ENCODE peak calls at places on chromosomes 11 and 22, in ten cellular contexts. One of them, this sample, is unnamed.

GRCh38 chr22:43520632-43521039 is 108.8 kb downstream of the MPPED1 start:
- DNase-seq in fibroblast of lung: no peak
- DNase-seq in AG04450: no peak
- DNase-seq in ascending aorta: no peak
- DNase-seq in fibroblast of the aortic adventitia: no peak
- DNase-seq in Caco-2: no peak
- DNase-seq in right lobe of liver: no peak
- DNase-seq in A549: no peak
- DNase-seq in CD4-positive, CD25-positive, alpha-beta regulatory T cell: peak; percentile 10
- DNase-seq in HFF-Myc: no peak
- DNase-seq in this sample: no peak

GRCh38 chr22:47839586-47840245 is 1077.3 kb downstream of the TBC1D22A start:
- DNase-seq in fibroblast of lung: peak; percentile 6
- DNase-seq in AG04450: no peak
- DNase-seq in ascending aorta: no peak
- DNase-seq in fibroblast of the aortic adventitia: no peak
- DNase-seq in Caco-2: no peak
- DNase-seq in right lobe of liver: no peak
- DNase-seq in A549: no peak
- DNase-seq in CD4-positive, CD25-positive, alpha-beta regulatory T cell: no peak
- DNase-seq in HFF-Myc: no peak
- DNase-seq in this sample: no peak

GRCh38 chr11:64767344-64768299 is 7.8 kb upstream of the PYGM start:
- DNase-seq in fibroblast of lung: peak; percentile 54
- DNase-seq in AG04450: no peak
- DNase-seq in ascending aorta: peak; percentile 91
- DNase-seq in fibroblast of the aortic adventitia: peak; percentile 73
- DNase-seq in Caco-2: peak; percentile 76
- DNase-seq in right lobe of liver: no peak
- DNase-seq in A549: no peak
- DNase-seq in CD4-positive, CD25-positive, alpha-beta regulatory T cell: peak; percentile 87
- DNase-seq in HFF-Myc: no peak
- DNase-seq in this sample: peak; percentile 82

GRCh38 chr22:46457502-46458488 is 79.6 kb downstream of the CELSR1 start:
- DNase-seq in fibroblast of lung: no peak
- DNase-seq in AG04450: no peak
- DNase-seq in ascending aorta: no peak
- DNase-seq in fibroblast of the aortic adventitia: no peak
- DNase-seq in Caco-2: peak; percentile 49
- DNase-seq in right lobe of liver: no peak
- DNase-seq in A549: no peak
- DNase-seq in CD4-positive, CD25-positive, alpha-beta regulatory T cell: no peak
- DNase-seq in HFF-Myc: no peak
- DNase-seq in this sample: no peak

GRCh38 chr11:102762414-102762813 is 18.0 kb downstream of the MMP10 start:
- DNase-seq in fibroblast of lung: peak; percentile 28
- DNase-seq in AG04450: no peak
- DNase-seq in ascending aorta: no peak
- DNase-seq in fibroblast of the aortic adventitia: peak; percentile 69
- DNase-seq in Caco-2: no peak
- DNase-seq in right lobe of liver: no peak
- DNase-seq in A549: no peak
- DNase-seq in CD4-positive, CD25-positive, alpha-beta regulatory T cell: no peak
- DNase-seq in HFF-Myc: no peak
- DNase-seq in this sample: no peak

GRCh38 chr11:74397531-74398243 is 546 bp downstream of the PGM2L1 start:
- DNase-seq in fibroblast of lung: no peak
- DNase-seq in AG04450: no peak
- DNase-seq in ascending aorta: peak; percentile 69
- DNase-seq in fibroblast of the aortic adventitia: no peak
- DNase-seq in Caco-2: no peak
- DNase-seq in right lobe of liver: peak; percentile 66
- DNase-seq in A549: peak; percentile 86
- DNase-seq in CD4-positive, CD25-positive, alpha-beta regulatory T cell: peak; percentile 82
- DNase-seq in HFF-Myc: no peak
- DNase-seq in this sample: peak; percentile 87

GRCh38 chr11:19912206-19913118 is 199.8 kb downstream of the NAV2 start:
- DNase-seq in fibroblast of lung: peak; percentile 55
- DNase-seq in AG04450: no peak
- DNase-seq in ascending aorta: no peak
- DNase-seq in fibroblast of the aortic adventitia: no peak
- DNase-seq in Caco-2: no peak
- DNase-seq in right lobe of liver: no peak
- DNase-seq in A549: no peak
- DNase-seq in CD4-positive, CD25-positive, alpha-beta regulatory T cell: no peak
- DNase-seq in HFF-Myc: no peak
- DNase-seq in this sample: no peak

GRCh38 chr11:8021920-8022319 is 34.8 kb downstream of the EIF3F start:
- DNase-seq in fibroblast of lung: no peak
- DNase-seq in AG04450: no peak
- DNase-seq in ascending aorta: no peak
- DNase-seq in fibroblast of the aortic adventitia: no peak
- DNase-seq in Caco-2: no peak
- DNase-seq in right lobe of liver: no peak
- DNase-seq in A549: no peak
- DNase-seq in CD4-positive, CD25-positive, alpha-beta regulatory T cell: no peak
- DNase-seq in HFF-Myc: no peak
- DNase-seq in this sample: no peak

GRCh38 chr11:44051171-44051570 is 3.4 kb downstream of the ACCSL start:
- DNase-seq in fibroblast of lung: no peak
- DNase-seq in AG04450: no peak
- DNase-seq in ascending aorta: peak; percentile 52
- DNase-seq in fibroblast of the aortic adventitia: no peak
- DNase-seq in Caco-2: no peak
- DNase-seq in right lobe of liver: no peak
- DNase-seq in A549: no peak
- DNase-seq in CD4-positive, CD25-positive, alpha-beta regulatory T cell: no peak
- DNase-seq in HFF-Myc: no peak
- DNase-seq in this sample: no peak
- H3K4me3 ChIP-seq in fibroblast of lung: no peak overlapping the region
- H3K4me3 ChIP-seq in AG04450: no peak overlapping the region
- H3K4me3 ChIP-seq in ascending aorta: no peak overlapping the region
- H3K4me3 ChIP-seq in fibroblast of the aortic adventitia: no peak overlapping the region
- H3K4me3 ChIP-seq in Caco-2: no peak overlapping the region
- H3K4me3 ChIP-seq in right lobe of liver: no peak overlapping the region
- H3K4me3 ChIP-seq in A549: no peak overlapping the region
- H3K4me3 ChIP-seq in CD4-positive, CD25-positive, alpha-beta regulatory T cell: no peak overlapping the region
- H3K4me3 ChIP-seq in HFF-Myc: no peak overlapping the region
- H3K4me3 ChIP-seq in this sample: no peak overlapping the region

GRCh38 chr22:26479792-26480610 is 3.6 kb downstream of the HPS4 start:
- DNase-seq in fibroblast of lung: no peak
- DNase-seq in AG04450: no peak
- DNase-seq in ascending aorta: no peak
- DNase-seq in fibroblast of the aortic adventitia: no peak
- DNase-seq in Caco-2: no peak
- DNase-seq in right lobe of liver: no peak
- DNase-seq in A549: no peak
- DNase-seq in CD4-positive, CD25-positive, alpha-beta regulatory T cell: peak; percentile 16
- DNase-seq in HFF-Myc: no peak
- DNase-seq in this sample: peak; percentile 47
- H3K4me3 ChIP-seq in fibroblast of lung: no peak overlapping the region
- H3K4me3 ChIP-seq in AG04450: no peak overlapping the region
- H3K4me3 ChIP-seq in ascending aorta: no peak overlapping the region
- H3K4me3 ChIP-seq in fibroblast of the aortic adventitia: no peak overlapping the region
- H3K4me3 ChIP-seq in Caco-2: no peak overlapping the region
- H3K4me3 ChIP-seq in right lobe of liver: no peak overlapping the region
- H3K4me3 ChIP-seq in A549: no peak overlapping the region
- H3K4me3 ChIP-seq in CD4-positive, CD25-positive, alpha-beta regulatory T cell: peak overlapping the region; percentile 67
- H3K4me3 ChIP-seq in HFF-Myc: peak overlapping the region; percentile 17
- H3K4me3 ChIP-seq in this sample: peak overlapping the region; percentile 50

GRCh38 chr11:44978961-44979331 is 28.3 kb upstream of the TP53I11 start:
- DNase-seq in fibroblast of lung: no peak
- DNase-seq in AG04450: no peak
- DNase-seq in ascending aorta: no peak
- DNase-seq in fibroblast of the aortic adventitia: no peak
- DNase-seq in Caco-2: no peak
- DNase-seq in right lobe of liver: peak; percentile 82
- DNase-seq in A549: peak; percentile 63
- DNase-seq in CD4-positive, CD25-positive, alpha-beta regulatory T cell: no peak
- DNase-seq in HFF-Myc: no peak
- DNase-seq in this sample: no peak
- H3K4me3 ChIP-seq in fibroblast of lung: no peak overlapping the region
- H3K4me3 ChIP-seq in AG04450: no peak overlapping the region
- H3K4me3 ChIP-seq in ascending aorta: no peak overlapping the region
- H3K4me3 ChIP-seq in fibroblast of the aortic adventitia: no peak overlapping the region
- H3K4me3 ChIP-seq in Caco-2: no peak overlapping the region
- H3K4me3 ChIP-seq in right lobe of liver: no peak overlapping the region
- H3K4me3 ChIP-seq in A549: no peak overlapping the region
- H3K4me3 ChIP-seq in CD4-positive, CD25-positive, alpha-beta regulatory T cell: no peak overlapping the region
- H3K4me3 ChIP-seq in HFF-Myc: no peak overlapping the region
- H3K4me3 ChIP-seq in this sample: no peak overlapping the region

GRCh38 chr22:19986410-19987341 is 29.9 kb downstream of the ARVCF start:
- DNase-seq in fibroblast of lung: peak; percentile 56
- DNase-seq in AG04450: peak; percentile 21
- DNase-seq in ascending aorta: peak; percentile 88
- DNase-seq in fibroblast of the aortic adventitia: peak; percentile 56
- DNase-seq in Caco-2: no peak
- DNase-seq in right lobe of liver: peak; percentile 82
- DNase-seq in A549: peak; percentile 70
- DNase-seq in CD4-positive, CD25-positive, alpha-beta regulatory T cell: peak; percentile 55
- DNase-seq in HFF-Myc: no peak
- DNase-seq in this sample: no peak

GRCh38 chr22:19988965-19989724 is 27.5 kb downstream of the ARVCF start:
- DNase-seq in fibroblast of lung: no peak
- DNase-seq in AG04450: no peak
- DNase-seq in ascending aorta: no peak
- DNase-seq in fibroblast of the aortic adventitia: no peak
- DNase-seq in Caco-2: no peak
- DNase-seq in right lobe of liver: peak; percentile 60
- DNase-seq in A549: no peak
- DNase-seq in CD4-positive, CD25-positive, alpha-beta regulatory T cell: no peak
- DNase-seq in HFF-Myc: no peak
- DNase-seq in this sample: no peak

GRCh38 chr22:19988331-19988808 is 28.3 kb downstream of the ARVCF start:
- DNase-seq in fibroblast of lung: no peak
- DNase-seq in AG04450: no peak
- DNase-seq in ascending aorta: no peak
- DNase-seq in fibroblast of the aortic adventitia: no peak
- DNase-seq in Caco-2: no peak
- DNase-seq in right lobe of liver: peak; percentile 51
- DNase-seq in A549: no peak
- DNase-seq in CD4-positive, CD25-positive, alpha-beta regulatory T cell: no peak
- DNase-seq in HFF-Myc: no peak
- DNase-seq in this sample: no peak

GRCh38 chr22:19986011-19986409 is 30.6 kb downstream of the ARVCF start:
- DNase-seq in fibroblast of lung: no peak
- DNase-seq in AG04450: no peak
- DNase-seq in ascending aorta: no peak
- DNase-seq in fibroblast of the aortic adventitia: no peak
- DNase-seq in Caco-2: no peak
- DNase-seq in right lobe of liver: peak; percentile 37
- DNase-seq in A549: no peak
- DNase-seq in CD4-positive, CD25-positive, alpha-beta regulatory T cell: no peak
- DNase-seq in HFF-Myc: no peak
- DNase-seq in this sample: no peak

GRCh38 chr22:19987394-19988306 is 29.0 kb downstream of the ARVCF start:
- DNase-seq in fibroblast of lung: no peak
- DNase-seq in AG04450: no peak
- DNase-seq in ascending aorta: no peak
- DNase-seq in fibroblast of the aortic adventitia: no peak
- DNase-seq in Caco-2: no peak
- DNase-seq in right lobe of liver: peak; percentile 53
- DNase-seq in A549: no peak
- DNase-seq in CD4-positive, CD25-positive, alpha-beta regulatory T cell: no peak
- DNase-seq in HFF-Myc: no peak
- DNase-seq in this sample: no peak
- H3K4me3 ChIP-seq in fibroblast of lung: no peak overlapping the region
- H3K4me3 ChIP-seq in AG04450: no peak overlapping the region
- H3K4me3 ChIP-seq in ascending aorta: peak overlapping the region; percentile 70
- H3K4me3 ChIP-seq in fibroblast of the aortic adventitia: no peak overlapping the region
- H3K4me3 ChIP-seq in Caco-2: no peak overlapping the region
- H3K4me3 ChIP-seq in right lobe of liver: no peak overlapping the region
- H3K4me3 ChIP-seq in A549: no peak overlapping the region
- H3K4me3 ChIP-seq in CD4-positive, CD25-positive, alpha-beta regulatory T cell: no peak overlapping the region
- H3K4me3 ChIP-seq in HFF-Myc: no peak overlapping the region
- H3K4me3 ChIP-seq in this sample: no peak overlapping the region

GRCh38 chr11:18594999-18595749 is 4.4 kb upstream of the MISFA start:
- DNase-seq in fibroblast of lung: peak; percentile 76
- DNase-seq in AG04450: peak; percentile 57
- DNase-seq in ascending aorta: no peak
- DNase-seq in fibroblast of the aortic adventitia: no peak
- DNase-seq in Caco-2: no peak
- DNase-seq in right lobe of liver: no peak
- DNase-seq in A549: no peak
- DNase-seq in CD4-positive, CD25-positive, alpha-beta regulatory T cell: no peak
- DNase-seq in HFF-Myc: peak; percentile 86
- DNase-seq in this sample: no peak

GRCh38 chr11:18588297-18589252 is at the start of gene UEVLD:
- DNase-seq in fibroblast of lung: peak; percentile 92
- DNase-seq in AG04450: peak; percentile 78
- DNase-seq in ascending aorta: peak; percentile 94
- DNase-seq in fibroblast of the aortic adventitia: peak; percentile 89
- DNase-seq in Caco-2: peak; percentile 94
- DNase-seq in right lobe of liver: peak; percentile 90
- DNase-seq in A549: peak; percentile 97
- DNase-seq in CD4-positive, CD25-positive, alpha-beta regulatory T cell: peak; percentile 58
- DNase-seq in HFF-Myc: peak; percentile 57
- DNase-seq in this sample: no peak

DNA sequence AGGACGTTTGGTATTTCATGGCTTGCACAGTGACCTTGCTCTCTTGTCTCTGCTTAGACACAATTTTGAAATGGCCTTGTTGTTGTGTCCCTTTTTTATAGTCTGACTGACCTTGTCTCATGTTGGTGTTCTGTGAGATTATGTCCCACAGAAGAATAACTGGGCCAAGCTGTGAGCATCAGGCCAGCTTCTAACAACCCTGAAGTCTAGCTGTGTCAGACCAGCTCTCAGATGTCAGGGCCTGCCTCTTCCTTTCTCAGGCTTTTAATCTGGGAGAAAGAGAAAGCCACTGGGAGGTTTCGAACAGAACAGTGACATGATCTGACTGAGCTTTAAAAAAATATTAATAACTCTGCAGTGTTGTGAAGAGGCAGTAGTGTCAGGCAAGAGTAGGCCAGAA is 2.0 kb upstream of the UEVLD start:
- DNase-seq in fibroblast of lung: no peak
- DNase-seq in AG04450: no peak
- DNase-seq in ascending aorta: no peak
- DNase-seq in fibroblast of the aortic adventitia: no peak
- DNase-seq in Caco-2: no peak
- DNase-seq in right lobe of liver: no peak
- DNase-seq in A549: no peak
- DNase-seq in CD4-positive, CD25-positive, alpha-beta regulatory T cell: no peak
- DNase-seq in HFF-Myc: no peak
- DNase-seq in this sample: no peak
- H3K4me3 ChIP-seq in fibroblast of lung: no peak overlapping the region
- H3K4me3 ChIP-seq in AG04450: no peak overlapping the region
- H3K4me3 ChIP-seq in ascending aorta: no peak overlapping the region
- H3K4me3 ChIP-seq in fibroblast of the aortic adventitia: no peak overlapping the region
- H3K4me3 ChIP-seq in Caco-2: no peak overlapping the region
- H3K4me3 ChIP-seq in right lobe of liver: no peak overlapping the region
- H3K4me3 ChIP-seq in A549: no peak overlapping the region
- H3K4me3 ChIP-seq in CD4-positive, CD25-positive, alpha-beta regulatory T cell: no peak overlapping the region
- H3K4me3 ChIP-seq in HFF-Myc: peak overlapping the region; percentile 82
- H3K4me3 ChIP-seq in this sample: no peak overlapping the region

GRCh38 chr22:44753189-44754042 is 1.0 kb downstream of the ARHGAP8 start:
- DNase-seq in fibroblast of lung: peak; percentile 64
- DNase-seq in AG04450: no peak
- DNase-seq in ascending aorta: no peak
- DNase-seq in fibroblast of the aortic adventitia: peak; percentile 88
- DNase-seq in Caco-2: peak; percentile 61
- DNase-seq in right lobe of liver: no peak
- DNase-seq in A549: no peak
- DNase-seq in CD4-positive, CD25-positive, alpha-beta regulatory T cell: no peak
- DNase-seq in HFF-Myc: no peak
- DNase-seq in this sample: no peak
- H3K4me3 ChIP-seq in fibroblast of lung: no peak overlapping the region
- H3K4me3 ChIP-seq in AG04450: no peak overlapping the region
- H3K4me3 ChIP-seq in ascending aorta: no peak overlapping the region
- H3K4me3 ChIP-seq in fibroblast of the aortic adventitia: no peak overlapping the region
- H3K4me3 ChIP-seq in Caco-2: peak overlapping the region; percentile 81
- H3K4me3 ChIP-seq in right lobe of liver: no peak overlapping the region
- H3K4me3 ChIP-seq in A549: peak overlapping the region; percentile 54
- H3K4me3 ChIP-seq in CD4-positive, CD25-positive, alpha-beta regulatory T cell: no peak overlapping the region
- H3K4me3 ChIP-seq in HFF-Myc: no peak overlapping the region
- H3K4me3 ChIP-seq in this sample: no peak overlapping the region

This sample was measured in Jurkat, Clone E6-1.